ENCODE peak calls at places on chromosomes 2 and 18, in eight cellular contexts. K is gastrocnemius medialis, G is AG10803, W is fibroblast of mammary gland, H is RWPE2, V is coronary artery, U is fibroblast of the aortic adventitia, I is ascending aorta. D is an unnamed sample.

GRCh38 chr2:43184339-43184895 is 42.0 kb downstream of the ZFP36L2 start:
- DNase-seq in K (no peak), G (peak), W (peak), H (no peak), V (no peak), U (peak), I (no peak), D (no peak)

GRCh38 chr2:151350579-151351195 is 6.7 kb upstream of the TNFAIP6 start:
- DNase-seq in K (no peak), G (peak), W (peak), H (no peak), V (no peak), U (peak), I (no peak), D (no peak)

GRCh38 chr2:237625216-237625705 is 2.1 kb upstream of the LRRFIP1 start:
- DNase-seq in K (peak), G (no peak), W (no peak), H (no peak), V (no peak), U (no peak), I (no peak), D (no peak)

GRCh38 chr2:1494257-1494656 is 81.0 kb downstream of the TPO start:
- DNase-seq in K (no peak), G (no peak), W (no peak), H (peak), V (no peak), U (no peak), I (no peak), D (no peak)

GRCh38 chr2:62402156-62402555 is 103.8 kb downstream of the TMEM17 start:
- DNase-seq in K (no peak), G (no peak), W (no peak), H (no peak), V (no peak), U (no peak), I (no peak), D (no peak)

GRCh38 chr2:219418570-219419189 is 503 bp downstream of the DES start:
- DNase-seq in K (no peak), G (no peak), W (no peak), H (no peak), V (no peak), U (no peak), I (no peak), D (no peak)

GRCh38 chr2:226327830-226328229 is 471.8 kb downstream of the IRS1 start:
- DNase-seq in K (no peak), G (no peak), W (no peak), H (no peak), V (no peak), U (no peak), I (no peak), D (no peak)

GRCh38 chr18:13207274-13207673 is 11.3 kb upstream of the LDLRAD4 start:
- DNase-seq in K (no peak), G (no peak), W (no peak), H (no peak), V (no peak), U (no peak), I (no peak), D (no peak)

GRCh38 chr2:175414872-175415487 is 233.5 kb upstream of the ATP5MC3 start:
- DNase-seq in K (peak), G (peak), W (peak), H (no peak), V (no peak), U (peak), I (no peak), D (peak)

GRCh38 chr2:49616800-49617199 is 462.5 kb upstream of the FSHR start:
- DNase-seq in K (no peak), G (peak), W (peak), H (no peak), V (no peak), U (no peak), I (no peak), D (peak)

GRCh38 chr18:9135912-9136314 is 668 bp upstream of the ANKRD12 start:
- DNase-seq in K (peak), G (no peak), W (peak), H (peak), V (no peak), U (peak), I (no peak), D (peak)

GRCh38 chr2:173355132-173355865 is 627 bp downstream of the CDCA7 start:
- DNase-seq in K (peak), G (peak), W (peak), H (peak), V (no peak), U (peak), I (no peak), D (peak)

GRCh38 chr2:7726989-7727388 is 809.8 kb downstream of the RNF144A start:
- DNase-seq in K (no peak), G (no peak), W (no peak), H (no peak), V (no peak), U (no peak), I (no peak), D (no peak)

GRCh38 chr2:173090973-173091660 is 15.5 kb downstream of the MAP3K20 start:
- DNase-seq in K (peak), G (no peak), W (no peak), H (no peak), V (no peak), U (peak), I (no peak), D (no peak)

GRCh38 chr18:10526211-10526949 is 553 bp downstream of the NAPG start:
- DNase-seq in K (peak), G (peak), W (peak), H (no peak), V (no peak), U (no peak), I (no peak), D (peak)

GRCh38 chr2:70029814-70030409 is 57.4 kb upstream of the PCBP1 start:
- DNase-seq in K (peak), G (peak), W (peak), H (no peak), V (peak), U (peak), I (peak), D (no peak)

GRCh38 chr18:44708451-44709083 is 27.9 kb downstream of the SETBP1 start:
- DNase-seq in K (no peak), G (no peak), W (peak), H (no peak), V (no peak), U (peak), I (no peak), D (no peak)

GRCh38 chr2:157336137-157336721 is 10.6 kb upstream of the ERMN start:
- DNase-seq in K (no peak), G (peak), W (peak), H (no peak), V (no peak), U (peak), I (no peak), D (peak)

GRCh38 chr2:178917555-178917954 is 110.3 kb upstream of the TTN start:
- DNase-seq in K (no peak), G (no peak), W (no peak), H (no peak), V (no peak), U (no peak), I (no peak), D (no peak)

GRCh38 chr2:105385703-105386540 is 12.9 kb downstream of the FHL2 start:
- DNase-seq in K (no peak), G (no peak), W (no peak), H (no peak), V (peak), U (no peak), I (no peak), D (no peak)

DNA sequence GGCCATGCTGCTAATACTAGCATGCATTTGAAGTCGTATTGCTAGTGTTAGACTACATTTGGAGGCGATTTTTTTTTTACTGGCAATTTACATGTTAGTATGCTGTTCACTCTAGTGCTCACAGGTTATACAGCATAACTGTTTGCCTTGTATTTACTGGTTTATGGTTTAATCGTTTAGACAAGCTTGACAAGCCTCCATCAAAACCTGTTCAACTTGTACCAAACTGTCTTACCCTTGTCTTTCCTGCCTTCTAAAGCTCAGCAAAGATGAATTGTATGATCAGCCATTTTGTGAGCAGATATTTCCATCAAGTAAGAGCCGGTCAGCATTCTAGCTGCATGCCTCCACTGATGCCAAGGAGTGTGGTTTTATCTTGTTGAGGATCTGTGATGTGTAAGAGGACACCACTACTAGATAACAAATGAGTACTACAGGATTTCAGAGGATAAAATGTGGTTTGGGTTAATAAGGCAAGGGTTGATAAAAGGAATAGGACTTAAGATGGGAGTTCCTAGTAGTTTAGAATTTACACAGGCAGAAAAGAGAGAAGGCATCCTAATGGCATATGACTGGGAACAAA is 68.4 kb upstream of the ITM2C start:
- DNase-seq in K (no peak), G (peak), W (peak), H (no peak), V (no peak), U (peak), I (no peak), D (no peak)
- H3K4me3 ChIP-seq in K (no peak), G (no peak), W (no peak), H (no peak), V (no peak), U (no peak), I (no peak), D (no peak)

GRCh38 chr2:188978291-188979081 is 4.3 kb downstream of the COL3A1 start:
- DNase-seq in K (peak), G (peak), W (peak), H (no peak), V (no peak), U (peak), I (no peak), D (no peak)
- TF ChIP-seq CTCF in K (no peak), G (peak), W (peak), H (peak), V (no peak), U (peak), I (no peak), D (peak)

GRCh38 chr2:27069961-27070618 is 1.4 kb downstream of the OST4 start:
- DNase-seq in K (no peak), G (no peak), W (no peak), H (no peak), V (no peak), U (no peak), I (no peak), D (no peak)
- H3K4me3 ChIP-seq in K (peak), G (peak), W (peak), H (peak), V (peak), U (peak), I (peak), D (peak)

GRCh38 chr2:200618590-200619021 is 32.8 kb downstream of the AOX1 start:
- DNase-seq in K (no peak), G (peak), W (peak), H (no peak), V (no peak), U (peak), I (no peak), D (peak)
- TF ChIP-seq CTCF in K (no peak), G (peak), W (peak), H (peak), V (no peak), U (peak), I (no peak), D (peak)

GRCh38 chr18:75216926-75217303 is 6.3 kb downstream of the TSHZ1 start:
- DNase-seq in K (no peak), G (no peak), W (no peak), H (no peak), V (no peak), U (no peak), I (no peak), D (no peak)

GRCh38 chr18:75216212-75216925 is 5.8 kb downstream of the TSHZ1 start:
- DNase-seq in K (no peak), G (no peak), W (no peak), H (no peak), V (no peak), U (no peak), I (no peak), D (no peak)

GRCh38 chr18:75219684-75220083 is 9.1 kb downstream of the TSHZ1 start:
- DNase-seq in K (no peak), G (no peak), W (no peak), H (no peak), V (no peak), U (no peak), I (no peak), D (no peak)

GRCh38 chr18:75218064-75218463 is 7.5 kb downstream of the TSHZ1 start:
- DNase-seq in K (no peak), G (no peak), W (no peak), H (no peak), V (no peak), U (no peak), I (no peak), D (no peak)

DNA sequence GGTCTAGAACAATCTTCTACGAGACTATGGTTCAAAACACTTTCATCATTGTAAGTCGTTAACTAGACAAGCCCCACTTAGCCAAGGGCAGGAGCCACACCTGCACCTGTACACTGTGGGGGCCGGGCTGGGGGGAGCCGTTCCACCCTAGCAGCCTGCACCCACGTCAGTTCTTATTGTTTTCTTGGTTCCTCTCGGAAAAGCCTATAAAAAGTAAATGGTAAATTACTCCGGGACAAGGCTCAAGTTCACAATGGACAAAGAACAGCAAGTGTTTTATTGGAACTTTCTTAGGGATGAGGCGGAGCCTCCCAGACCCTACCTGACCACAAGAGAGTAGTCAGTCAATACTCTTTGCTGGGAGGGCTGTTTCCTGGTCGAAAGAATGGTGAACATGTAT is 7.9 kb downstream of the TSHZ1 start:
- DNase-seq in K (no peak), G (no peak), W (no peak), H (no peak), V (no peak), U (no peak), I (no peak), D (no peak)
- H3K4me3 ChIP-seq in K (no peak), G (no peak), W (no peak), H (no peak), V (no peak), U (no peak), I (no peak), D (no peak)

GRCh38 chr2:155381446-155381845 is 683.0 kb downstream of the KCNJ3 start:
- DNase-seq in K (no peak), G (no peak), W (no peak), H (no peak), V (no peak), U (no peak), I (no peak), D (no peak)
- TF ChIP-seq CTCF in K (no peak), G (no peak), W (no peak), H (no peak), V (no peak), U (no peak), I (no peak), D (no peak)

GRCh38 chr2:54360055-54360792 is 95.9 kb upstream of the SPTBN1 start:
- DNase-seq in K (peak), G (peak), W (peak), H (no peak), V (no peak), U (peak), I (no peak), D (no peak)
- H3K4me3 ChIP-seq in K (peak), G (peak), W (no peak), H (no peak), V (peak), U (peak), I (no peak), D (no peak)

DNA sequence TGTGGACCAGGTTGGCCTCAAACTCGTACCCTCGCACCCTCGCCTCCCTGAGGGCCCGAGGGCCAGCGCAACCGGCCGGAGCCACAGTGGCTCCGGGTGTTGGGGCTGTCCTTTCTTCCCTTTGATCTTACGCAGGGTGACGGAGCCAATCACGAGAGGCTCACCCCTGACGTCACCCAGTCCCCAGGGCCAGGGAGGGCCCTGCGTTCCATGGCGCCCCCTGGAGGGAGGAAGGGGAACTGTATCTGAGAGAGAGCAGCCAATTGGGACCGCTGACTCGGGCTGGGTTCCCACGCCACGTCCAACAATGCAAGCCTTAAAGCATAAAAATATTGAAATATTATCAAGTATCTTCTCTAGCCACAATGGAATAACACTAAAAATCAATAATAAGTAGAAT is 432.8 kb upstream of the LRRTM4 start:
- DNase-seq in K (no peak), G (no peak), W (no peak), H (no peak), V (no peak), U (no peak), I (no peak), D (no peak)
- TF ChIP-seq CTCF in K (no peak), G (no peak), W (no peak), H (peak), V (no peak), U (peak), I (no peak), D (peak)

DNA sequence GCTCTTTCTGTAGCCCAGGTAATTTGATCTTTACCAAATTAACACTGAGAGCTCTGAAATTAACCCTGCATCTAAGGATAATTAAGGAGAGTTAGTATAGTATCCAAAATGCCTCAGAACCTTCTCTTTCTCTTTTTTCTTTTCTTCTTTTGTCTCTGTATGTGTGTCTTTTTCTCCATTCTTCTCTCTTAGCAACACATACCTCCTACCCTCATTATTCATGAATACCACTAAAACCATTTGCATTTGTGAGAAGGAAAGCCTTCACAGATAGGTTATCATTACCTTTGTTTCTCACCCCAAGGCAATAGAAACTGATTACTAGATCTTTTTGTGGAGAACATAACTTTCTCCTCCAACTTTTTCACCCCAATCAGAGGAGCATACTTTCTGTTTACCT is 376.5 kb upstream of the NXPH2 start:
- DNase-seq in K (no peak), G (no peak), W (no peak), H (no peak), V (no peak), U (no peak), I (no peak), D (no peak)
- H3K4me3 ChIP-seq in K (no peak), G (no peak), W (no peak), H (no peak), V (no peak), U (no peak), I (no peak), D (no peak)

GRCh38 chr2:99615247-99615771 is 125.5 kb upstream of the REV1 start:
- DNase-seq in K (peak), G (no peak), W (peak), H (no peak), V (no peak), U (no peak), I (no peak), D (no peak)
- TF ChIP-seq CTCF in K (peak), G (peak), W (peak), H (peak), V (no peak), U (no peak), I (no peak), D (peak)

D was measured in OCI-LY7.